ENCODE peak calls at places on chromosomes 5 and 9, in seven cellular contexts. V is cardiac muscle cell, I is tibial artery, J is brain microvascular endothelial cell, N is HCT116, Y is MM.1S, Z is AG04450. T is an unnamed sample.

GRCh38 chr5:52743529-52743928 is 44.2 kb upstream of the ITGA1 start:
- DNase-seq in V (no peak), I (no peak), J (no peak), N (no peak), Y (no peak), Z (no peak), T (no peak)

GRCh38 chr5:36724429-36725332 is 118.3 kb downstream of the SLC1A3 start:
- DNase-seq in V (no peak), I (peak; percentile 69), J (no peak), N (no peak), Y (peak; percentile 77), Z (no peak), T (no peak)

GRCh38 chr9:115997923-115998322 is 155.7 kb upstream of the PAPPA start:
- DNase-seq in V (no peak), I (no peak), J (peak; percentile 81), N (no peak), Y (no peak), Z (peak; percentile 48), T (no peak)

GRCh38 chr5:158979749-158980521 is 119.8 kb downstream of the EBF1 start:
- DNase-seq in V (peak; percentile 14), I (peak; percentile 87), J (peak; percentile 44), N (no peak), Y (no peak), Z (no peak), T (no peak)

GRCh38 chr5:159849437-159850191 is 66.7 kb upstream of the ADRA1B start:
- DNase-seq in V (no peak), I (no peak), J (peak; percentile 81), N (no peak), Y (no peak), Z (peak; percentile 45), T (no peak)

GRCh38 chr5:149114403-149115312 is 26.6 kb upstream of the ABLIM3 start:
- DNase-seq in V (peak; percentile 85), I (no peak), J (peak; percentile 80), N (peak; percentile 77), Y (peak; percentile 78), Z (peak; percentile 69), T (no peak)

GRCh38 chr5:65128226-65128625 is 353.5 kb downstream of the ADAMTS6 start:
- DNase-seq in V (no peak), I (no peak), J (no peak), N (no peak), Y (no peak), Z (no peak), T (no peak)

GRCh38 chr9:113436753-113437515 is 26.4 kb downstream of the C9orf43 start:
- DNase-seq in V (no peak), I (no peak), J (peak; percentile 12), N (no peak), Y (no peak), Z (no peak), T (no peak)

GRCh38 chr9:114274217-114274616 is 48.7 kb upstream of the ORM1 start:
- DNase-seq in V (no peak), I (peak; percentile 23), J (no peak), N (no peak), Y (no peak), Z (no peak), T (no peak)

GRCh38 chr9:113486327-113486726 is 22.8 kb downstream of the RGS3 start:
- DNase-seq in V (no peak), I (peak; percentile 53), J (no peak), N (no peak), Y (no peak), Z (no peak), T (no peak)

GRCh38 chr9:106885451-106885850 is 22.5 kb downstream of the ZNF462 start:
- DNase-seq in V (peak; percentile 48), I (no peak), J (peak; percentile 81), N (no peak), Y (no peak), Z (peak; percentile 58), T (no peak)

GRCh38 chr5:88583471-88583870 is 299.5 kb downstream of the MEF2C start:
- DNase-seq in V (no peak), I (no peak), J (no peak), N (no peak), Y (no peak), Z (no peak), T (no peak)

GRCh38 chr5:164094321-164094720 is 588.9 kb downstream of the MAT2B start:
- DNase-seq in V (no peak), I (no peak), J (no peak), N (no peak), Y (no peak), Z (no peak), T (no peak)

GRCh38 chr9:127392166-127392565 is 4.8 kb upstream of the SLC2A8 start:
- DNase-seq in V (no peak), I (no peak), J (no peak), N (no peak), Y (no peak), Z (no peak), T (no peak)

GRCh38 chr5:114176356-114176755 is 185.5 kb upstream of the KCNN2 start:
- DNase-seq in V (no peak), I (no peak), J (no peak), N (no peak), Y (no peak), Z (no peak), T (no peak)

GRCh38 chr9:134327671-134328231 is 1.5 kb downstream of the RXRA start:
- DNase-seq in V (no peak), I (no peak), J (no peak), N (no peak), Y (no peak), Z (no peak), T (no peak)

GRCh38 chr5:7904170-7904569 is 35.2 kb downstream of the MTRR start:
- DNase-seq in V (no peak), I (no peak), J (no peak), N (no peak), Y (no peak), Z (peak; percentile 15), T (no peak)

GRCh38 chr9:72384710-72385475 is 19.9 kb upstream of the ZFAND5 start:
- DNase-seq in V (no peak), I (no peak), J (no peak), N (no peak), Y (no peak), Z (no peak), T (no peak)

GRCh38 chr5:9932770-9933169 is 302.6 kb upstream of the TAS2R1 start:
- DNase-seq in V (no peak), I (no peak), J (peak; percentile 92), N (peak; percentile 1), Y (no peak), Z (peak; percentile 18), T (no peak)

GRCh38 chr9:125169889-125170288 is 19.7 kb downstream of the PPP6C start:
- DNase-seq in V (no peak), I (no peak), J (no peak), N (no peak), Y (no peak), Z (no peak), T (no peak)

GRCh38 chr9:78035369-78035993 is 3.9 kb upstream of the GNAQ start:
- DNase-seq in V (peak; percentile 82), I (peak; percentile 67), J (peak; percentile 67), N (peak; percentile 65), Y (peak; percentile 75), Z (peak; percentile 72), T (no peak)

GRCh38 chr5:14105717-14106435 is 37.3 kb upstream of the TRIO start:
- DNase-seq in V (no peak), I (no peak), J (peak; percentile 89), N (peak; percentile 67), Y (no peak), Z (peak; percentile 57), T (no peak)

GRCh38 chr5:175141421-175141820 is 302.6 kb downstream of the DRD1 start:
- DNase-seq in V (no peak), I (no peak), J (no peak), N (no peak), Y (no peak), Z (no peak), T (no peak)

GRCh38 chr5:173538654-173539053 is 77.8 kb downstream of the BOD1 start:
- DNase-seq in V (no peak), I (no peak), J (no peak), N (no peak), Y (peak; percentile 27), Z (no peak), T (no peak)

GRCh38 chr9:81855538-81855937 is 72.7 kb upstream of the SPATA31D4 start:
- DNase-seq in V (no peak), I (no peak), J (peak; percentile 72), N (no peak), Y (no peak), Z (no peak), T (no peak)

GRCh38 chr5:100794218-100794617 is 108.9 kb downstream of the ST8SIA4 start:
- DNase-seq in V (no peak), I (no peak), J (no peak), N (no peak), Y (no peak), Z (no peak), T (no peak)

GRCh38 chr5:126526493-126526892 is 68.5 kb downstream of the ALDH7A1 start:
- DNase-seq in V (no peak), I (no peak), J (no peak), N (no peak), Y (no peak), Z (no peak), T (no peak)

GRCh38 chr5:180071418-180072255 is at the start of gene RNF130:
- DNase-seq in V (peak; percentile 96), I (peak; percentile 97), J (peak; percentile 81), N (peak; percentile 77), Y (no peak), Z (peak; percentile 73), T (peak; percentile 60)
- H3K27ac ChIP-seq in V (peak within 1 kb of the TSS; percentile 90), I (peak within 1 kb of the TSS; percentile 93), J (peak within 1 kb of the TSS; percentile 83), N (peak within 1 kb of the TSS; percentile 79), Y (no peak within 1 kb of the TSS), Z (peak within 1 kb of the TSS; percentile 84), T (peak within 1 kb of the TSS; percentile 93)

DNA sequence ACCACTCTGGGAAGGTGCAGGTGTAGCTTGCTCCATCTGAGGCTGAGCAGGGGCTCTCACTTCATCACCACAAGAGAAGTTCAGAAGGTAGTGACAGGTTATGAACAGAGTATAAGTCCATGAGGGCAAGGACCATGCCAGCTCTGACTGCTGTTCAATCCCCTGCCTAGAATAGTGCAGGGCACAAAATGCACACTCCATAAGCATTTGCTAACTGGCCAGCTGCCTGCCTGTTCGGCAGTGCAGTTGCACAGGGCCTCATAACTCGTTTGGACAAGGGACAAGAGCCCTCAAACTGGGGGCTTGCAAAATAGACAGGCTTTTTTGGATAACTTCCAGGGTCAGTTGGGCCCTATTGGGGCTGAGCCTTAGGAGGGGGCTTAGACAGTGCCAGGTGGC is 21.1 kb downstream of the SPARC start:
- DNase-seq in V (no peak), I (no peak), J (no peak), N (no peak), Y (no peak), Z (no peak), T (no peak)
- H3K27ac ChIP-seq in V (no peak overlapping the region), I (peak overlapping the region; percentile 91), J (peak overlapping the region; percentile 79), N (no peak overlapping the region), Y (no peak overlapping the region), Z (peak overlapping the region; percentile 92), T (peak overlapping the region; percentile 95)

DNA sequence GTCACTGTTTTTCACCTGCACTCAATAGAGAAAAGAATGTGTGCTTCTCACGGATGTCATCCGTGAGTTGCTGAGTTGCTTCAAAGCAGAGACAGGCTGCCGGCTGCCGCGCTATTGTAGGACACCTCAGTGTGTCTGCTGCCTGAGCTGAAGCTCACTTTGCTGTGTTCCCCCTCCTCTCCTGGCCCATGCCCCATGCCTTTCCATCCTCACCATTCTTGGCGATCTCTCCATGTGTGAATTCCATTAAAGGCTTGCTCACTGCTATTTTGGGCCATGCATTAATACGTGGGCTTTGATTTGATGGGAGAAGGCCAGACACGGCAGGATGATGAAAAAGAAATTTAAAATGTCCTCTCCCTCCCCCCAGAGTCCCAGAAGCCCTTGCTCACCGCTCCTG is 14.5 kb downstream of the ADAM19 start:
- DNase-seq in V (no peak), I (no peak), J (no peak), N (no peak), Y (no peak), Z (no peak), T (no peak)
- H3K27ac ChIP-seq in V (peak overlapping the region; percentile 4), I (peak overlapping the region; percentile 80), J (peak overlapping the region; percentile 71), N (no peak overlapping the region), Y (no peak overlapping the region), Z (peak overlapping the region; percentile 59), T (peak overlapping the region; percentile 89)

GRCh38 chr9:21077842-21078241 is at the start of gene IFNB1:
- DNase-seq in V (no peak), I (no peak), J (no peak), N (no peak), Y (no peak), Z (no peak), T (no peak)
- H3K27ac ChIP-seq in V (no peak within 1 kb of the TSS), I (no peak within 1 kb of the TSS), J (no peak within 1 kb of the TSS), N (no peak within 1 kb of the TSS), Y (no peak within 1 kb of the TSS), Z (no peak within 1 kb of the TSS), T (no peak within 1 kb of the TSS)

T was measured in thoracic aorta.